ENCODE peak calls at places on chromosomes 6 and 20, in four cellular contexts. One of them, this sample, is unnamed.

GRCh38 chr6:84348801-84349200 is 121.4 kb upstream of the CEP162 start:
- DNase-seq in HepG2: no peak
- DNase-seq in K562: no peak
- DNase-seq in GM12878: no peak
- DNase-seq in this sample: no peak

GRCh38 chr6:142421285-142422202 is 119.7 kb downstream of the ADGRG6 start:
- DNase-seq in K562: no peak
- DNase-seq in GM12878: no peak
- DNase-seq in HepG2: no peak
- DNase-seq in this sample: no peak

GRCh38 chr6:79570129-79570801 is 33.0 kb upstream of the LCA5 start:
- DNase-seq in HepG2: peak
- DNase-seq in GM12878: no peak
- DNase-seq in K562: no peak
- DNase-seq in this sample: no peak

GRCh38 chr6:26031151-26031594 is 56.1 kb upstream of the HFE start:
- DNase-seq in GM12878: no peak
- DNase-seq in K562: no peak
- DNase-seq in HepG2: no peak
- DNase-seq in this sample: no peak

GRCh38 chr6:108200631-108201030 is 34.8 kb downstream of the NR2E1 start:
- DNase-seq in GM12878: no peak
- DNase-seq in HepG2: peak
- DNase-seq in K562: no peak
- DNase-seq in this sample: no peak

GRCh38 chr6:82227770-82228169 is 19.8 kb downstream of the IBTK start:
- DNase-seq in K562: no peak
- DNase-seq in GM12878: peak
- DNase-seq in HepG2: no peak
- DNase-seq in this sample: no peak

GRCh38 chr6:34055223-34055933 is 90.5 kb downstream of the GRM4 start:
- DNase-seq in GM12878: no peak
- DNase-seq in HepG2: peak
- DNase-seq in K562: peak
- DNase-seq in this sample: peak

GRCh38 chr6:126127662-126128061 is 141.3 kb downstream of the TRMT11 start:
- DNase-seq in HepG2: no peak
- DNase-seq in GM12878: no peak
- DNase-seq in K562: no peak
- DNase-seq in this sample: no peak

GRCh38 chr20:362271-363254 is 15.7 kb downstream of the NRSN2 start:
- DNase-seq in K562: peak
- DNase-seq in HepG2: peak
- DNase-seq in GM12878: no peak
- DNase-seq in this sample: no peak

GRCh38 chr20:3420211-3420707 is 12.8 kb upstream of the DNAAF9 start:
- DNase-seq in K562: peak
- DNase-seq in HepG2: no peak
- DNase-seq in GM12878: peak
- DNase-seq in this sample: no peak

GRCh38 chr6:35757461-35758123 is 18.8 kb upstream of the CLPSL2 start:
- DNase-seq in HepG2: peak
- DNase-seq in K562: peak
- DNase-seq in GM12878: no peak
- DNase-seq in this sample: peak

GRCh38 chr20:2740702-2741101 is 48.1 kb downstream of the EBF4 start:
- DNase-seq in GM12878: no peak
- DNase-seq in HepG2: no peak
- DNase-seq in K562: no peak
- DNase-seq in this sample: no peak

GRCh38 chr20:53748176-53748575 is 154.5 kb upstream of the ZNF217 start:
- DNase-seq in HepG2: no peak
- DNase-seq in K562: no peak
- DNase-seq in GM12878: no peak
- DNase-seq in this sample: no peak

GRCh38 chr6:154302111-154302752 is 54.4 kb downstream of the IPCEF1 start:
- DNase-seq in GM12878: peak
- DNase-seq in HepG2: no peak
- DNase-seq in K562: peak
- DNase-seq in this sample: no peak

GRCh38 chr20:50279988-50280850 is 89.6 kb downstream of the CEBPB start:
- DNase-seq in K562: no peak
- DNase-seq in HepG2: no peak
- DNase-seq in GM12878: no peak
- DNase-seq in this sample: no peak

GRCh38 chr20:51258582-51259175 is 235.8 kb upstream of the KCNG1 start:
- DNase-seq in GM12878: no peak
- DNase-seq in HepG2: no peak
- DNase-seq in K562: no peak
- DNase-seq in this sample: no peak

GRCh38 chr20:45097485-45098095 is 3.3 kb downstream of the KCNS1 start:
- DNase-seq in GM12878: no peak
- DNase-seq in K562: no peak
- DNase-seq in HepG2: no peak
- DNase-seq in this sample: no peak

GRCh38 chr6:139189665-139190064 is 54.8 kb downstream of the HECA start:
- DNase-seq in K562: no peak
- DNase-seq in GM12878: no peak
- DNase-seq in HepG2: no peak
- DNase-seq in this sample: no peak

GRCh38 chr6:111447051-111447450 is 36.0 kb downstream of the REV3L start:
- DNase-seq in K562: no peak
- DNase-seq in GM12878: no peak
- DNase-seq in HepG2: no peak
- DNase-seq in this sample: no peak

GRCh38 chr6:111997863-111998191 is 56.1 kb upstream of the CCN6 start:
- DNase-seq in HepG2: no peak
- DNase-seq in K562: no peak
- DNase-seq in GM12878: no peak
- DNase-seq in this sample: no peak

GRCh38 chr6:120198033-120198432 is 848.5 kb upstream of the MAN1A1 start:
- DNase-seq in K562: peak
- DNase-seq in GM12878: no peak
- DNase-seq in HepG2: peak
- DNase-seq in this sample: no peak

GRCh38 chr20:46928580-46929132 is 34.0 kb downstream of the EYA2 start:
- DNase-seq in HepG2: no peak
- DNase-seq in K562: no peak
- DNase-seq in GM12878: no peak
- DNase-seq in this sample: no peak

GRCh38 chr6:5334341-5334740 is 73.0 kb downstream of the FARS2 start:
- DNase-seq in GM12878: no peak
- DNase-seq in K562: no peak
- DNase-seq in HepG2: no peak
- DNase-seq in this sample: no peak

GRCh38 chr20:16864069-16864468 is 115.9 kb downstream of the OTOR start:
- DNase-seq in K562: no peak
- DNase-seq in GM12878: peak
- DNase-seq in HepG2: no peak
- DNase-seq in this sample: no peak

GRCh38 chr6:169212897-169213813 is 40.5 kb downstream of the THBS2 start:
- DNase-seq in HepG2: peak
- DNase-seq in GM12878: peak
- DNase-seq in K562: peak
- DNase-seq in this sample: no peak

DNA sequence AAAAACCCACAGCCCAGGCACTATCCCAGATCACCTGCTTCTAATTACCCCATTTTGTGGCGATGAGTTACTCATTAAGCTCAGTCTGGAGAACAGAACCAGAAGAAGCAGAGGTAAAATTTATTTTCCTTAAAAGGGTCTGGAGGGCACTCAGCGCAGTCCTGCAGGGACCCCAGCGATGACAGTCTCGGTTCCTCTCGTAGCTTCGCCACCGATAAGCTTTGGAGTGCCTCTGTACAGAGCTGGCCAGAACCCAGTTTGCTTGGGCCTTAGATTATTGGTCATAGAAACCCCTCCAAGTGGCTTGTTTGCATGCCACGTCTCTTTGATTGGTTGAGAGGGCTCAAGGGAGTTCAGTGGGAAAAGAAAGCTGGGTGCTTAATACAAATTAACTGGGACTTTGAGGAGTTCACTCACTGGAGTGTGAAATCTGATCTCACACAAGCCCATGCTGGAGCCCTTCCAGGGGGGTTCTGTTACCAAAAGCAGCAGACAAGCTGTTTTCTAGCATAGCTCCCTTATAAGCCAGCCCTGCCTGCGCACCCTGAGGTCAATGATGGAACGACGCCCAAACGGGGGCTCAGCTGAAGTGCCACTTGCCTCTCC is 158.5 kb upstream of the ARID1B start:
- DNase-seq in HepG2: no peak
- DNase-seq in K562: peak
- DNase-seq in GM12878: no peak
- DNase-seq in this sample: peak
- TF ChIP-seq SP1 in HepG2: no peak
- TF ChIP-seq SP1 in K562: no peak
- TF ChIP-seq SP1 in GM12878: no peak
- TF ChIP-seq SP1 in this sample: no peak

DNA sequence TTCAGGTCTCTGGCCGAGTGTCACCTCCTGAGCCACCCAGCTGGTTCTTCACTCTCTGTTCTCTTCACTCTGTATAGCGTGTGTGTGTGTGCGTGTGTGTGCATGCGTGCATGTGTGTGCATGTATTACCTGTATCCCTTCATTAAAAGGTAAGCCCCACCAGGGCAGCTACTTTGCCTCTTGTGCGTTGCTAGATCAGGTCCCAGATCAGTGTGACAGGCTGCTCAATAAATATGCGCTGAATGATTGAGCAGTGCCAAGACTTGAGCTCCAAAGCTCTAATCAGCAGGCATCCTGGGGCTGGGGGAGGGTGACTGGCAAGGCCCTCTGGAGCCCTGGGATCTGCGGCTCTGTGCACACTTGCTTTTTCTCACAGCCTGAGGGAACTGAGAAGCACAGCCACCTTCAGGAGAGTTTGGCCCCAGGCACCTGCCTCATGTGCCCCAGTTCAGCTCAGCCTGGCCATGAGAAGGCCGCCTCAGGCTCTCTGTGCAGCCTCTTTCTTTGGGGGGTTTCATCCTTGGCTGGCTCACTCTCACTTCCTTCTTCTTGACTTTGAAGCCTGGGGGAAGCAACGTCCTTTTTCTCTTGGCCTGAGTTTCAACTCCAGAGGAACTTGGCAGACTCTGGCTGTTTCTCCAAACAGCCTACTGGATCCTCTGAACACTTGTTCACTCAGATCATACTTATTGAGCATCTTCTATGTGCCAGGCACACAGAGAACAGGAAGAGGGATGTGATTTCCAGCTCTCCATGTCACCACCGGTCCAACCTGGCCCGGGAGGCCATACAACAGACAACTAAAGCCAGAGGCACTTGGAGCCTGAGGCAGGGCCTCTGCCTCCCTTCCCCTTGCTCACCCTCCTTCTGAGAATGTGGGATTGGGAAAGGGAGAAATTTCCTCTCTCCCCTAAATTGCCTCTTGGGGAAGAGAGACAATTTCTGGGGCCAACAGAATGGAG is 114.0 kb downstream of the VEGFA start:
- DNase-seq in GM12878: peak
- DNase-seq in K562: no peak
- DNase-seq in HepG2: no peak
- DNase-seq in this sample: no peak
- TF ChIP-seq FOXM1 in GM12878: no peak
- TF ChIP-seq FOXM1 in K562: no peak
- TF ChIP-seq FOXM1 in HepG2: no peak
- TF ChIP-seq FOXM1 in this sample: no peak

GRCh38 chr6:164247106-164247505 is 832.6 kb downstream of the QKI start:
- DNase-seq in K562: no peak
- DNase-seq in GM12878: no peak
- DNase-seq in HepG2: no peak
- DNase-seq in this sample: no peak

GRCh38 chr6:164243949-164244348 is 829.4 kb downstream of the QKI start:
- DNase-seq in K562: no peak
- DNase-seq in GM12878: no peak
- DNase-seq in HepG2: no peak
- DNase-seq in this sample: no peak

GRCh38 chr6:164246082-164246481 is 831.6 kb downstream of the QKI start:
- DNase-seq in K562: no peak
- DNase-seq in GM12878: no peak
- DNase-seq in HepG2: no peak
- DNase-seq in this sample: no peak

DNA sequence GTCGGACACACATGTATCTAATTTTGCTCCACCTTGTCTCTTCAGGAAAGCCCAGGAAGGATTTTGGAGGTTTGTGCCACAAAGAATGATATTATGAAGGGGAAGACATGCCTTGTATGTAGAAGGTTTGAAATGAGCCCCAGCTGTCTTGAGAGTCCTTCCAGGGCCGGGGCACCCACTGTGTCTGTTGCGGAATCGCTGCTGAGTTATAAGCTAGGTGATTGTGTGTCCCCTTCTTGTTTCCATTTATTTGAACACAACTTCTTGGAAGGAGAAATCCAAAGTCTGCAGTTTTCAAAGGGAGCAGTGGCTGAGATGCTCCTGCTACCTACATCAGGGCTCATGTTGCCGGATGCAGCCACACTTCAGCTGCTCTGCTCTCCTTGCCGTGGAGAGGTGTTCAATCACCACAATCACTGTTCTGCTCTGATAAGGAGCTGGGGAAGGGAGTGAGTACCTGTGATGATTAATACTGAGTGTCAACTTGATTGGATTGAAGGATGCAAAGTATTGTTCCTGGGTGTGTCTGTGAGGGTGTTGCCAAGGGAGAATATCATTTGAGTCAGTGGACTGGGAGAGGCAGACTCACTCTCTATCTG is 828.6 kb downstream of the QKI start:
- DNase-seq in GM12878: no peak
- DNase-seq in K562: no peak
- DNase-seq in HepG2: no peak
- DNase-seq in this sample: no peak
- TF ChIP-seq SP1 in GM12878: no peak
- TF ChIP-seq SP1 in K562: no peak
- TF ChIP-seq SP1 in HepG2: no peak
- TF ChIP-seq SP1 in this sample: no peak

DNA sequence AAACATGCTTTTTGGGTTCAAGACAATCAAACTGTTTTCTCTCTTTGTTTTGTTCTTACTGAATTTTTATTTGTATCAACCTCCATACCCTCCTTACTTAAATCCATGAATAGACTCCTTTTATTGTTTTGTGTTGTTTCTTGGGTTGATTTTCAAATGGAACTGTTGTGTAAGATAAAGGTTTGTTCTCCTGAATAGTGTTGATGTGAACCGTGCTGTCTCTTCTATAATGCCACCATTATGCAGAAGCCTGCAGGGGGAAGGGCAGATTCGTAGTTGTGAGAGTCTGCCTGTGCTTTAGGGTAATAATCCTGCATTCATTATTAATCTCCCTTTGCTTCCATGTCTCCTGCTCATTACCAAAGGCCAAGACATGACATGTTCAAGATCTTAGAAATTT is 105.9 kb downstream of the CDKAL1 start:
- DNase-seq in K562: no peak
- DNase-seq in GM12878: no peak
- DNase-seq in HepG2: no peak
- DNase-seq in this sample: no peak
- TF ChIP-seq FOXM1 in K562: no peak
- TF ChIP-seq FOXM1 in GM12878: no peak
- TF ChIP-seq FOXM1 in HepG2: no peak
- TF ChIP-seq FOXM1 in this sample: no peak

GRCh38 chr6:89941031-89941775 is 46.9 kb downstream of the GJA10 start:
- DNase-seq in HepG2: peak
- DNase-seq in K562: no peak
- DNase-seq in GM12878: no peak
- DNase-seq in this sample: no peak
- TF ChIP-seq SP1 in HepG2: no peak
- TF ChIP-seq SP1 in K562: no peak
- TF ChIP-seq SP1 in GM12878: no peak
- TF ChIP-seq SP1 in this sample: no peak